ENCODE peak calls at places on chromosomes 4 and X, in seven cellular contexts. One of them, this sample, is unnamed.
A peak's percentile ranks its signal among the peaks of the same experiment; 100 is the strongest.

GRCh38 chr4:109752545-109752944 is 22.7 kb upstream of the PLA2G12A start:
- DNase-seq in AG09319: no peak
- DNase-seq in non-pigmented ciliary epithelial cell: no peak
- DNase-seq in fibroblast of mammary gland: no peak
- DNase-seq in substantia nigra: no peak
- DNase-seq in cerebellar cortex: no peak
- DNase-seq in adipocyte: no peak
- DNase-seq in this sample: no peak

GRCh38 chr4:141350122-141350904 is 129.6 kb downstream of the ZNF330 start:
- DNase-seq in fibroblast of mammary gland: peak; percentile 80
- DNase-seq in non-pigmented ciliary epithelial cell: no peak
- DNase-seq in substantia nigra: no peak
- DNase-seq in cerebellar cortex: no peak
- DNase-seq in AG09319: no peak
- DNase-seq in adipocyte: peak; percentile 68
- DNase-seq in this sample: no peak

GRCh38 chr4:7625073-7625472 is 190.3 kb upstream of the PSAPL1 start:
- DNase-seq in fibroblast of mammary gland: peak; percentile 53
- DNase-seq in AG09319: no peak
- DNase-seq in cerebellar cortex: peak; percentile 49
- DNase-seq in substantia nigra: no peak
- DNase-seq in adipocyte: peak; percentile 28
- DNase-seq in non-pigmented ciliary epithelial cell: no peak
- DNase-seq in this sample: no peak

GRCh38 chrX:154123241-154124219 is 20.5 kb upstream of the OPN1LW start:
- DNase-seq in AG09319: no peak
- DNase-seq in cerebellar cortex: no peak
- DNase-seq in fibroblast of mammary gland: no peak
- DNase-seq in non-pigmented ciliary epithelial cell: no peak
- DNase-seq in adipocyte: no peak
- DNase-seq in substantia nigra: no peak
- DNase-seq in this sample: peak; percentile 20

GRCh38 chr4:683982-684571 is 4.9 kb downstream of the SLC49A3 start:
- DNase-seq in AG09319: no peak
- DNase-seq in adipocyte: peak; percentile 73
- DNase-seq in cerebellar cortex: peak; percentile 65
- DNase-seq in substantia nigra: no peak
- DNase-seq in non-pigmented ciliary epithelial cell: peak; percentile 11
- DNase-seq in fibroblast of mammary gland: peak; percentile 63
- DNase-seq in this sample: peak; percentile 49

GRCh38 chrX:149495573-149496071 is 9.5 kb downstream of the IDS start:
- DNase-seq in substantia nigra: no peak
- DNase-seq in cerebellar cortex: no peak
- DNase-seq in AG09319: no peak
- DNase-seq in non-pigmented ciliary epithelial cell: peak; percentile 67
- DNase-seq in adipocyte: peak; percentile 62
- DNase-seq in fibroblast of mammary gland: peak; percentile 82
- DNase-seq in this sample: no peak

GRCh38 chrX:80432863-80433262 is 12.6 kb downstream of the TENT5D start:
- DNase-seq in cerebellar cortex: no peak
- DNase-seq in adipocyte: no peak
- DNase-seq in fibroblast of mammary gland: peak; percentile 3
- DNase-seq in substantia nigra: no peak
- DNase-seq in non-pigmented ciliary epithelial cell: no peak
- DNase-seq in AG09319: no peak
- DNase-seq in this sample: no peak

GRCh38 chrX:11929476-11929875 is 171.4 kb downstream of the MSL3 start:
- DNase-seq in fibroblast of mammary gland: peak; percentile 5
- DNase-seq in cerebellar cortex: no peak
- DNase-seq in adipocyte: no peak
- DNase-seq in non-pigmented ciliary epithelial cell: no peak
- DNase-seq in AG09319: no peak
- DNase-seq in substantia nigra: no peak
- DNase-seq in this sample: no peak

GRCh38 chrX:120791013-120791643 is 84.5 kb downstream of the CT47B1 start:
- DNase-seq in cerebellar cortex: no peak
- DNase-seq in substantia nigra: no peak
- DNase-seq in adipocyte: peak; percentile 79
- DNase-seq in fibroblast of mammary gland: peak; percentile 87
- DNase-seq in AG09319: peak; percentile 56
- DNase-seq in non-pigmented ciliary epithelial cell: no peak
- DNase-seq in this sample: no peak

GRCh38 chr4:183561905-183562304 is 57.0 kb downstream of the ING2 start:
- DNase-seq in fibroblast of mammary gland: no peak
- DNase-seq in substantia nigra: no peak
- DNase-seq in cerebellar cortex: no peak
- DNase-seq in non-pigmented ciliary epithelial cell: no peak
- DNase-seq in adipocyte: no peak
- DNase-seq in AG09319: no peak
- DNase-seq in this sample: no peak

GRCh38 chr4:152896819-152897218 is 39.3 kb upstream of the FHDC1 start:
- DNase-seq in adipocyte: peak; percentile 81
- DNase-seq in non-pigmented ciliary epithelial cell: no peak
- DNase-seq in cerebellar cortex: peak; percentile 47
- DNase-seq in substantia nigra: no peak
- DNase-seq in fibroblast of mammary gland: peak; percentile 20
- DNase-seq in AG09319: peak; percentile 18
- DNase-seq in this sample: no peak

GRCh38 chrX:26070882-26071281 is 67.3 kb upstream of the MAGEB18 start:
- DNase-seq in adipocyte: no peak
- DNase-seq in cerebellar cortex: no peak
- DNase-seq in AG09319: no peak
- DNase-seq in non-pigmented ciliary epithelial cell: no peak
- DNase-seq in fibroblast of mammary gland: no peak
- DNase-seq in substantia nigra: no peak
- DNase-seq in this sample: no peak

GRCh38 chrX:56498756-56499155 is 64.7 kb upstream of the UBQLN2 start:
- DNase-seq in adipocyte: no peak
- DNase-seq in non-pigmented ciliary epithelial cell: no peak
- DNase-seq in fibroblast of mammary gland: no peak
- DNase-seq in cerebellar cortex: no peak
- DNase-seq in AG09319: no peak
- DNase-seq in substantia nigra: no peak
- DNase-seq in this sample: no peak

GRCh38 chrX:123173833-123174232 is 10.2 kb upstream of the GRIA3 start:
- DNase-seq in adipocyte: no peak
- DNase-seq in cerebellar cortex: no peak
- DNase-seq in non-pigmented ciliary epithelial cell: no peak
- DNase-seq in substantia nigra: no peak
- DNase-seq in AG09319: no peak
- DNase-seq in fibroblast of mammary gland: peak; percentile 46
- DNase-seq in this sample: no peak

GRCh38 chrX:150324919-150325318 is 38.2 kb upstream of the MAMLD1 start:
- DNase-seq in fibroblast of mammary gland: no peak
- DNase-seq in substantia nigra: no peak
- DNase-seq in non-pigmented ciliary epithelial cell: no peak
- DNase-seq in cerebellar cortex: no peak
- DNase-seq in adipocyte: no peak
- DNase-seq in AG09319: no peak
- DNase-seq in this sample: no peak

GRCh38 chrX:153768311-153769157 is 4.5 kb downstream of the PLXNB3 start:
- DNase-seq in adipocyte: no peak
- DNase-seq in substantia nigra: no peak
- DNase-seq in fibroblast of mammary gland: no peak
- DNase-seq in AG09319: no peak
- DNase-seq in non-pigmented ciliary epithelial cell: no peak
- DNase-seq in cerebellar cortex: no peak
- DNase-seq in this sample: no peak